ENCODE peak calls at places on chromosomes 13 and 19, in four cellular contexts. C, O, A and X are unnamed samples.

GRCh38 chr13:102878491-102878890 is 32.7 kb downstream of the ERCC5 start:
- DNase-seq in C (no peak), O (peak), A (peak), X (peak)

GRCh38 chr19:17406887-17407196 is 1.4 kb upstream of the BST2 start:
- DNase-seq in C (no peak), O (no peak), A (no peak), X (no peak)

GRCh38 chr19:16457195-16457953 is 14.4 kb downstream of the EPS15L1 start:
- DNase-seq in C (no peak), O (peak), A (peak), X (no peak)

GRCh38 chr19:41588497-41589209 is 12.7 kb downstream of the CEACAM21 start:
- DNase-seq in C (no peak), O (peak), A (peak), X (peak)

GRCh38 chr13:51626749-51627148 is 42.5 kb downstream of the WDFY2 start:
- DNase-seq in C (no peak), O (no peak), A (no peak), X (no peak)

GRCh38 chr13:112957295-112957677 is 11.7 kb upstream of the MCF2L start:
- DNase-seq in C (no peak), O (no peak), A (no peak), X (no peak)

GRCh38 chr13:50359779-50360178 is 344.5 kb downstream of the KCNRG start:
- DNase-seq in C (no peak), O (no peak), A (no peak), X (no peak)

GRCh38 chr19:48395170-48395455 is 1.6 kb downstream of the GRIN2D start:
- DNase-seq in C (no peak), O (no peak), A (no peak), X (no peak)

GRCh38 chr19:31318790-31319189 is 30.4 kb downstream of the TSHZ3 start:
- DNase-seq in C (no peak), O (no peak), A (no peak), X (no peak)

GRCh38 chr19:14719162-14719561 is 29.3 kb downstream of the ZNF333 start:
- DNase-seq in C (no peak), O (no peak), A (no peak), X (no peak)

GRCh38 chr13:106796280-106797047 is 228.5 kb upstream of the ARGLU1 start:
- DNase-seq in C (no peak), O (no peak), A (no peak), X (no peak)

GRCh38 chr19:28497137-28497536 is 715.8 kb downstream of the UQCRFS1 start:
- DNase-seq in C (peak), O (no peak), A (no peak), X (peak)

GRCh38 chr19:56170261-56170660 is 5.5 kb upstream of the GALP start:
- DNase-seq in C (peak), O (no peak), A (peak), X (peak)

GRCh38 chr13:29758591-29759114 is 91.8 kb downstream of the UBL3 start:
- DNase-seq in C (no peak), O (no peak), A (no peak), X (no peak)

GRCh38 chr13:33140161-33140560 is 123.9 kb downstream of the KL start:
- DNase-seq in C (no peak), O (no peak), A (peak), X (no peak)

GRCh38 chr13:110065780-110066179 is 241.2 kb downstream of the COL4A1 start:
- DNase-seq in C (no peak), O (no peak), A (no peak), X (no peak)

GRCh38 chr19:39083983-39084731 is at the start of gene ACP7:
- DNase-seq in C (no peak), O (no peak), A (no peak), X (no peak)

GRCh38 chr13:108728370-108728769 is 99.0 kb downstream of the MYO16 start:
- DNase-seq in C (no peak), O (no peak), A (no peak), X (no peak)

DNA sequence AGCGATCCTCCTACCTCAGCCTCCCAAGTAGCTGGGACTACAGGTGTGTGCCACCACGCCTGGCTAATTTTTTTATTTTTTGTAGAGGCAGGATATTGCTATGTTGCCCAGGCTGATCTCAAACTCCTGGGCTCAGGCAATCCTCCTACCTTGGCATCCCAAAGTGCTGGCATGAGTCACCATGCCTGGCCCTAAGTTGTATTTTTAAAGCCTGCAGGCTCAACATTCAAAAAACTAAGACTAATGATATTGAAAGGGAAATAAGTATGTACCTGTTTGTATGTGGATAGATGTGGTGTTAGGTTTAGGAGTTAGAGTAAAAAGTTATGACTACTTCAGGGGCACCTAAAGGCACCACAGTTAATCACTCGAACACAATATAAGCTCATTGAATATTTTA is 5.4 kb upstream of the IPO5 start:
- DNase-seq in C (no peak), O (no peak), A (peak), X (no peak)
- H3K4me3 ChIP-seq in C (no peak), O (no peak), A (no peak), X (no peak)

DNA sequence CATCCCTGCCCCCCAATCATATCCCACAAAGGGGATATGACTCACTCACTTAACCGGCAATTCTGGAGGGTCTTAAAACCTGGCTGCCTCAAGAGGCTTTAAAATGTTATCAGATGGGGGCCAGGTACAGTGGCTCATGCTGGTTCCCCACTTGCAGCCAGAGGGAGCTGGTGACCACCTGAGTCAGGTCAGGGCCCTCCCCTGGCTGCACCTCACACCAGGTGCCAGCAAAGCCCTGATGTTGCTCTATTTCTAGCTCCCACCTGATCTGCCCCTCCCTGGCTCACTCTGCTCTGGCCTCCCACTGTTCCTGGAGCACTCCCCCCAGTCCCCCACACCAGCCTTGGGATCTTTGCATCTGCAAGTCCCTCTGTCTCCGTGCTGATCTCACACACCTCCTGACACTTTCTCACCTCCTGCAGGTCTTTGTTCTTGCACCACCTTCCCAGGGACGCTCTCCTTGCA is 14.2 kb downstream of the HPN start:
- DNase-seq in C (no peak), O (no peak), A (no peak), X (no peak)
- TF ChIP-seq CTCF in C (peak), O (no peak), A (no peak), X (peak)

GRCh38 chr13:27965343-27965739 is 3.8 kb downstream of the CDX2 start:
- DNase-seq in C (no peak), O (no peak), A (no peak), X (no peak)
- H3K4me3 ChIP-seq in C (no peak), O (no peak), A (no peak), X (no peak)

GRCh38 chr19:40191836-40192646 is 815 bp downstream of the MAP3K10 start:
- DNase-seq in C (no peak), O (peak), A (peak), X (no peak)
- TF ChIP-seq CTCF in C (no peak), O (no peak), A (peak), X (no peak)